ENCODE peak calls at places on chromosomes 16 and 17, in eight cellular contexts. One of them, this sample, is unnamed.

GRCh38 chr16:80441935-80442334 is 98.9 kb upstream of the DYNLRB2 start:
- DNase-seq in heart right ventricle: no peak
- DNase-seq in HuH-7: no peak
- DNase-seq in NCI-H2171 treated with DMSO at 0.1 percent for 48 hours: no peak
- DNase-seq in stimulated activated CD8-positive, alpha-beta memory T cell treated with anti-CD3 and anti-CD28 coated beads, Interleukin-4, amount 100 ng/mL, for 24 hours: no peak
- DNase-seq in skeletal muscle cell: no peak
- DNase-seq in GDM1: no peak
- DNase-seq in left ventricle myocardium inferior: no peak
- DNase-seq in this sample: no peak

GRCh38 chr16:51243836-51244483 is 92.9 kb upstream of the SALL1 start:
- DNase-seq in GDM1: no peak
- DNase-seq in NCI-H2171 treated with DMSO at 0.1 percent for 48 hours: no peak
- DNase-seq in stimulated activated CD8-positive, alpha-beta memory T cell treated with anti-CD3 and anti-CD28 coated beads, Interleukin-4, amount 100 ng/mL, for 24 hours: no peak
- DNase-seq in heart right ventricle: no peak
- DNase-seq in left ventricle myocardium inferior: no peak
- DNase-seq in HuH-7: peak; percentile 8
- DNase-seq in skeletal muscle cell: no peak
- DNase-seq in this sample: no peak

GRCh38 chr16:27195941-27196595 is 7.3 kb upstream of the KDM8 start:
- DNase-seq in left ventricle myocardium inferior: no peak
- DNase-seq in heart right ventricle: no peak
- DNase-seq in NCI-H2171 treated with DMSO at 0.1 percent for 48 hours: no peak
- DNase-seq in stimulated activated CD8-positive, alpha-beta memory T cell treated with anti-CD3 and anti-CD28 coated beads, Interleukin-4, amount 100 ng/mL, for 24 hours: no peak
- DNase-seq in skeletal muscle cell: no peak
- DNase-seq in HuH-7: no peak
- DNase-seq in GDM1: no peak
- DNase-seq in this sample: no peak

GRCh38 chr17:33892677-33893076 is 362.4 kb upstream of the CCL2 start:
- DNase-seq in stimulated activated CD8-positive, alpha-beta memory T cell treated with anti-CD3 and anti-CD28 coated beads, Interleukin-4, amount 100 ng/mL, for 24 hours: no peak
- DNase-seq in GDM1: no peak
- DNase-seq in heart right ventricle: no peak
- DNase-seq in HuH-7: no peak
- DNase-seq in skeletal muscle cell: no peak
- DNase-seq in NCI-H2171 treated with DMSO at 0.1 percent for 48 hours: no peak
- DNase-seq in left ventricle myocardium inferior: no peak
- DNase-seq in this sample: no peak

GRCh38 chr16:86549076-86549892 is 5.8 kb downstream of the MTHFSD start:
- DNase-seq in HuH-7: no peak
- DNase-seq in NCI-H2171 treated with DMSO at 0.1 percent for 48 hours: no peak
- DNase-seq in GDM1: no peak
- DNase-seq in left ventricle myocardium inferior: no peak
- DNase-seq in skeletal muscle cell: no peak
- DNase-seq in stimulated activated CD8-positive, alpha-beta memory T cell treated with anti-CD3 and anti-CD28 coated beads, Interleukin-4, amount 100 ng/mL, for 24 hours: no peak
- DNase-seq in heart right ventricle: no peak
- DNase-seq in this sample: no peak

GRCh38 chr16:78002915-78003538 is 19.3 kb upstream of the CLEC3A start:
- DNase-seq in stimulated activated CD8-positive, alpha-beta memory T cell treated with anti-CD3 and anti-CD28 coated beads, Interleukin-4, amount 100 ng/mL, for 24 hours: peak; percentile 50
- DNase-seq in GDM1: peak; percentile 53
- DNase-seq in left ventricle myocardium inferior: peak; percentile 80
- DNase-seq in HuH-7: peak; percentile 83
- DNase-seq in skeletal muscle cell: peak; percentile 51
- DNase-seq in NCI-H2171 treated with DMSO at 0.1 percent for 48 hours: peak; percentile 75
- DNase-seq in heart right ventricle: peak; percentile 78
- DNase-seq in this sample: peak; percentile 89

GRCh38 chr16:69017036-69017783 is 88.2 kb upstream of the HAS3 start:
- DNase-seq in left ventricle myocardium inferior: no peak
- DNase-seq in heart right ventricle: no peak
- DNase-seq in GDM1: no peak
- DNase-seq in HuH-7: no peak
- DNase-seq in skeletal muscle cell: no peak
- DNase-seq in stimulated activated CD8-positive, alpha-beta memory T cell treated with anti-CD3 and anti-CD28 coated beads, Interleukin-4, amount 100 ng/mL, for 24 hours: no peak
- DNase-seq in NCI-H2171 treated with DMSO at 0.1 percent for 48 hours: no peak
- DNase-seq in this sample: no peak

GRCh38 chr17:75587718-75588545 is at the start of gene MYO15B:
- DNase-seq in HuH-7: no peak
- DNase-seq in GDM1: peak; percentile 69
- DNase-seq in skeletal muscle cell: no peak
- DNase-seq in heart right ventricle: peak; percentile 76
- DNase-seq in NCI-H2171 treated with DMSO at 0.1 percent for 48 hours: peak; percentile 53
- DNase-seq in left ventricle myocardium inferior: peak; percentile 72
- DNase-seq in stimulated activated CD8-positive, alpha-beta memory T cell treated with anti-CD3 and anti-CD28 coated beads, Interleukin-4, amount 100 ng/mL, for 24 hours: peak; percentile 60
- DNase-seq in this sample: peak; percentile 87

GRCh38 chr16:64410306-64410705 is 711.6 kb downstream of the CDH11 start:
- DNase-seq in heart right ventricle: no peak
- DNase-seq in stimulated activated CD8-positive, alpha-beta memory T cell treated with anti-CD3 and anti-CD28 coated beads, Interleukin-4, amount 100 ng/mL, for 24 hours: no peak
- DNase-seq in NCI-H2171 treated with DMSO at 0.1 percent for 48 hours: no peak
- DNase-seq in skeletal muscle cell: no peak
- DNase-seq in GDM1: no peak
- DNase-seq in HuH-7: no peak
- DNase-seq in left ventricle myocardium inferior: no peak
- DNase-seq in this sample: no peak

GRCh38 chr17:29789186-29790170 is 140.6 kb downstream of the SSH2 start:
- DNase-seq in HuH-7: no peak
- DNase-seq in GDM1: no peak
- DNase-seq in stimulated activated CD8-positive, alpha-beta memory T cell treated with anti-CD3 and anti-CD28 coated beads, Interleukin-4, amount 100 ng/mL, for 24 hours: no peak
- DNase-seq in NCI-H2171 treated with DMSO at 0.1 percent for 48 hours: no peak
- DNase-seq in left ventricle myocardium inferior: no peak
- DNase-seq in skeletal muscle cell: no peak
- DNase-seq in heart right ventricle: no peak
- DNase-seq in this sample: no peak